ENCODE peak calls at places on chromosome 6, in six cellular contexts. D, V, N, R, Z and X are unnamed samples.

GRCh38 chr6:39389372-39389767 is 66.9 kb upstream of the KCNK16 start:
- DNase-seq in D (peak), V (no peak), N (no peak), R (peak), Z (peak), X (no peak)

GRCh38 chr6:132003516-132004178 is 52.5 kb upstream of the CCN2 start:
- DNase-seq in D (no peak), V (no peak), N (no peak), R (no peak), Z (no peak), X (no peak)

GRCh38 chr6:1831030-1831429 is 221.3 kb downstream of the FOXC1 start:
- DNase-seq in D (no peak), V (no peak), N (no peak), R (no peak), Z (no peak), X (no peak)

GRCh38 chr6:111769365-111770127 is 103.7 kb downstream of the FYN start:
- DNase-seq in D (no peak), V (no peak), N (no peak), R (no peak), Z (no peak), X (no peak)

GRCh38 chr6:156972145-156972544 is 195.0 kb downstream of the ARID1B start:
- DNase-seq in D (no peak), V (no peak), N (no peak), R (no peak), Z (no peak), X (no peak)

GRCh38 chr6:113271437-113271836 is 585.7 kb upstream of the MARCKS start:
- DNase-seq in D (peak), V (no peak), N (no peak), R (peak), Z (no peak), X (no peak)

GRCh38 chr6:26025047-26025893 is 62.0 kb upstream of the HFE start:
- DNase-seq in D (peak), V (no peak), N (peak), R (peak), Z (no peak), X (no peak)

GRCh38 chr6:94464018-94464510 is 1044.7 kb upstream of the EPHA7 start:
- DNase-seq in D (no peak), V (no peak), N (no peak), R (no peak), Z (no peak), X (no peak)

GRCh38 chr6:87698618-87699017 is 3.4 kb downstream of the AKIRIN2 start:
- DNase-seq in D (no peak), V (no peak), N (no peak), R (no peak), Z (no peak), X (no peak)

GRCh38 chr6:32807020-32807580 is 9.7 kb downstream of the HLA-DOB start:
- DNase-seq in D (no peak), V (no peak), N (no peak), R (no peak), Z (no peak), X (no peak)
- TF ChIP-seq CTCF in D (no peak), V (no peak), N (peak), R (no peak), Z (no peak), X (no peak)

GRCh38 chr6:46113370-46113769 is 16.4 kb upstream of the ENPP4 start:
- DNase-seq in D (no peak), V (peak), N (no peak), R (no peak), Z (no peak), X (no peak)
- TF ChIP-seq CTCF in D (no peak), V (peak), N (no peak), R (no peak), Z (no peak), X (no peak)

DNA sequence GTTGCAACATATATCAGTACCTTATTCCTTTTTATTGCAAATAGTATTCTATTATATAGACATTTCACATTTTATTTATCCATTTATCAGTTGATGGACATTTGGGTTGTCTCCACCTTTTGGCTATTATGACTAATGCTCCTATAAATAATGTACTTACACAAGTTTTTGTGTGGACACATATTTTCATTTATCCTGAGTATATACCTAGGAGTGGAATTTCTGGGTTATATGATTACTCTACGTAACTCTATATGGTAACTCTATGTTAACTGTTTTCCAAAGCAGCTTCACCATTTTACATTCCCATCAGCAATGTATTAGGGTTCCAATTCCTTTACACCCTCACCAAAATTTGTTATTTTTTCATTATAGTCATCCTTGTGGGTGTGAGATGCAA is 405.0 kb downstream of the ESR1 start:
- DNase-seq in D (no peak), V (no peak), N (no peak), R (no peak), Z (no peak), X (no peak)
- TF ChIP-seq CTCF in D (no peak), V (no peak), N (no peak), R (no peak), Z (no peak), X (no peak)

GRCh38 chr6:106512048-106512957 is 117.0 kb downstream of the RTN4IP1 start:
- DNase-seq in D (peak), V (peak), N (peak), R (peak), Z (no peak), X (peak)
- TF ChIP-seq CTCF in D (peak), V (peak), N (peak), R (peak), Z (no peak), X (no peak)

GRCh38 chr6:90458353-90459224 is 128.3 kb downstream of the MAP3K7 start:
- DNase-seq in D (peak), V (peak), N (peak), R (peak), Z (no peak), X (no peak)

GRCh38 chr6:90459225-90459758 is 127.6 kb downstream of the MAP3K7 start:
- DNase-seq in D (no peak), V (no peak), N (no peak), R (no peak), Z (no peak), X (no peak)

GRCh38 chr6:90456001-90456400 is 130.9 kb downstream of the MAP3K7 start:
- DNase-seq in D (no peak), V (no peak), N (no peak), R (no peak), Z (no peak), X (no peak)

GRCh38 chr6:90457867-90458259 is 129.0 kb downstream of the MAP3K7 start:
- DNase-seq in D (no peak), V (no peak), N (no peak), R (no peak), Z (no peak), X (no peak)

GRCh38 chr6:90454835-90455427 is 131.9 kb downstream of the MAP3K7 start:
- DNase-seq in D (no peak), V (no peak), N (no peak), R (no peak), Z (no peak), X (no peak)
- TF ChIP-seq CTCF in D (no peak), V (no peak), N (no peak), R (no peak), Z (no peak), X (no peak)

GRCh38 chr6:32940656-32941411 is at the start of gene HLA-DMB:
- DNase-seq in D (peak), V (peak), N (no peak), R (peak), Z (peak), X (peak)
- TF ChIP-seq CTCF in D (no peak), V (peak), N (no peak), R (no peak), Z (no peak), X (no peak)

GRCh38 chr6:122285292-122285913 is 114.0 kb upstream of the HSF2 start:
- DNase-seq in D (no peak), V (no peak), N (no peak), R (no peak), Z (no peak), X (no peak)

GRCh38 chr6:122284848-122285247 is 114.6 kb upstream of the HSF2 start:
- DNase-seq in D (no peak), V (no peak), N (no peak), R (no peak), Z (no peak), X (no peak)

GRCh38 chr6:122286512-122286911 is 112.9 kb upstream of the HSF2 start:
- DNase-seq in D (no peak), V (no peak), N (no peak), R (no peak), Z (no peak), X (no peak)

GRCh38 chr6:122289721-122290501 is 109.5 kb upstream of the HSF2 start:
- DNase-seq in D (peak), V (no peak), N (no peak), R (peak), Z (peak), X (no peak)
- TF ChIP-seq CTCF in D (no peak), V (no peak), N (no peak), R (no peak), Z (peak), X (no peak)

GRCh38 chr6:117167520-117168271 is 97.7 kb upstream of the VGLL2 start:
- DNase-seq in D (no peak), V (no peak), N (no peak), R (no peak), Z (peak), X (no peak)
- TF ChIP-seq CTCF in D (no peak), V (no peak), N (no peak), R (no peak), Z (peak), X (no peak)

DNA sequence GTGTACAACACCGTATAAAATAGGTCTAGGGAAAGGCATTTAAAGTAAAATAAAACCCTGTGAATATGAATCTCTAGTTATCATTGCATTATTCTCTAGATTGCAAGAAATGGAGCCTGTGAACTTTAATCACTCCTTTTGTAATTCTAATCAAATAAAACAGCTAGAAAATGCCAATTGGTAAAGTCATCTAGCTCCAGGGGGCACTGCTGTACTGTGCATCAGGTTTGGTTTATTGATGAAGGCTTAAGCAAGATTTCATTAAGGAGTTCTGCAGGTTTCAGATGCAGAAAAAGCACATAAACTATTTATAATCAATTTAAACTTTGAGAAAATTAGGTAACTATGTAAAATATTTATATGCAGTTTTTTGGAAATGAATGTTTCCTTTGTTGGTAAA is 645.0 kb downstream of the PHF3 start:
- DNase-seq in D (peak), V (peak), N (no peak), R (peak), Z (peak), X (no peak)
- TF ChIP-seq CTCF in D (peak), V (peak), N (no peak), R (peak), Z (peak), X (no peak)